ENCODE peak calls at places on chromosomes 3 and 15, in ten cellular contexts. A is H54, X is GM12892, L is stomach, C is sigmoid colon, F is tibial nerve, Q is heart left ventricle, V is ovary, G is spleen, I is A549. E is an unnamed sample.

GRCh38 chr3:33063651-33064051 is 33.3 kb downstream of the GLB1 start:
- DNase-seq in A (no peak), X (no peak), L (no peak), C (no peak), F (no peak), Q (no peak), V (no peak), G (no peak), I (no peak), E (no peak)

GRCh38 chr3:86991840-86992430 is 986 bp upstream of the VGLL3 start:
- DNase-seq in A (no peak), X (no peak), L (no peak), C (no peak), F (no peak), Q (no peak), V (no peak), G (no peak), I (peak), E (no peak)

GRCh38 chr3:111989061-111989678 is 9.6 kb upstream of the TAGLN3 start:
- DNase-seq in A (no peak), X (no peak), L (no peak), C (no peak), F (no peak), Q (no peak), V (no peak), G (no peak), I (peak), E (no peak)

GRCh38 chr3:50600141-50600753 is 11.3 kb downstream of the CISH start:
- DNase-seq in A (no peak), X (no peak), L (peak), C (no peak), F (no peak), Q (no peak), V (no peak), G (no peak), I (no peak), E (no peak)

GRCh38 chr15:99486371-99487336 is 79.1 kb upstream of the MEF2A start:
- DNase-seq in A (no peak), X (no peak), L (peak), C (peak), F (peak), Q (peak), V (peak), G (peak), I (peak), E (peak)

GRCh38 chr15:38843736-38844590 is 279.3 kb upstream of the RASGRP1 start:
- DNase-seq in A (peak), X (no peak), L (no peak), C (no peak), F (no peak), Q (no peak), V (no peak), G (no peak), I (no peak), E (no peak)

GRCh38 chr15:48642795-48643194 is 2.7 kb downstream of the FBN1 start:
- DNase-seq in A (no peak), X (no peak), L (no peak), C (no peak), F (no peak), Q (no peak), V (no peak), G (no peak), I (no peak), E (no peak)

GRCh38 chr15:49927462-49927861 is 191.6 kb downstream of the ATP8B4 start:
- DNase-seq in A (no peak), X (no peak), L (no peak), C (no peak), F (no peak), Q (no peak), V (no peak), G (no peak), I (no peak), E (no peak)

GRCh38 chr15:55829826-55830225 is 86.9 kb upstream of the PRTG start:
- DNase-seq in A (no peak), X (no peak), L (no peak), C (no peak), F (no peak), Q (no peak), V (no peak), G (no peak), I (no peak), E (no peak)

GRCh38 chr15:40392986-40393948 is 10.7 kb downstream of the KNSTRN start:
- DNase-seq in A (no peak), X (no peak), L (no peak), C (no peak), F (no peak), Q (no peak), V (no peak), G (no peak), I (no peak), E (no peak)

GRCh38 chr15:69064649-69065048 is 50.2 kb downstream of the NOX5 start:
- DNase-seq in A (no peak), X (no peak), L (no peak), C (peak), F (no peak), Q (no peak), V (no peak), G (no peak), I (no peak), E (no peak)

GRCh38 chr3:150806436-150806835 is 43.5 kb upstream of the SIAH2 start:
- DNase-seq in A (no peak), X (no peak), L (no peak), C (no peak), F (no peak), Q (no peak), V (no peak), G (no peak), I (no peak), E (no peak)

GRCh38 chr3:71576966-71577459 is 6.5 kb downstream of the FOXP1 start:
- DNase-seq in A (no peak), X (no peak), L (no peak), C (no peak), F (no peak), Q (no peak), V (no peak), G (no peak), I (no peak), E (no peak)

GRCh38 chr3:185630182-185630622 is 44.1 kb downstream of the SENP2 start:
- DNase-seq in A (no peak), X (no peak), L (peak), C (no peak), F (peak), Q (no peak), V (peak), G (no peak), I (peak), E (peak)

GRCh38 chr3:10817506-10817905 is 1.5 kb downstream of the SLC6A11 start:
- DNase-seq in A (no peak), X (no peak), L (no peak), C (no peak), F (no peak), Q (no peak), V (no peak), G (no peak), I (no peak), E (no peak)

GRCh38 chr3:48018841-48019240 is 2.6 kb upstream of the MAP4 start:
- DNase-seq in A (no peak), X (no peak), L (no peak), C (no peak), F (no peak), Q (no peak), V (no peak), G (no peak), I (peak), E (no peak)

GRCh38 chr3:171574556-171575240 is 114.5 kb upstream of the TNIK start:
- DNase-seq in A (no peak), X (no peak), L (no peak), C (no peak), F (no peak), Q (no peak), V (no peak), G (no peak), I (no peak), E (no peak)

GRCh38 chr3:10185804-10186762 is 21.4 kb downstream of the IRAK2 start:
- DNase-seq in A (no peak), X (no peak), L (no peak), C (no peak), F (no peak), Q (no peak), V (no peak), G (no peak), I (no peak), E (no peak)

GRCh38 chr3:196655496-196655895 is 16.0 kb downstream of the NRROS start:
- DNase-seq in A (no peak), X (no peak), L (no peak), C (no peak), F (no peak), Q (no peak), V (no peak), G (no peak), I (no peak), E (no peak)

GRCh38 chr3:124951511-124952390 is 17.2 kb upstream of the MUC13 start:
- DNase-seq in A (no peak), X (no peak), L (no peak), C (no peak), F (no peak), Q (no peak), V (no peak), G (no peak), I (no peak), E (no peak)

GRCh38 chr15:88479169-88479568 is 11.7 kb downstream of the MRPS11 start:
- DNase-seq in A (no peak), X (no peak), L (no peak), C (no peak), F (no peak), Q (no peak), V (no peak), G (no peak), I (peak), E (no peak)

GRCh38 chr3:138009476-138010272 is at the start of gene CLDN18:
- DNase-seq in A (no peak), X (no peak), L (peak), C (no peak), F (no peak), Q (no peak), V (no peak), G (no peak), I (no peak), E (no peak)

GRCh38 chr3:56633201-56633600 is 49.9 kb downstream of the TASOR start:
- DNase-seq in A (no peak), X (no peak), L (no peak), C (no peak), F (no peak), Q (no peak), V (no peak), G (no peak), I (no peak), E (no peak)

GRCh38 chr3:26522919-26523318 is 99.7 kb upstream of the LRRC3B start:
- DNase-seq in A (no peak), X (no peak), L (no peak), C (no peak), F (no peak), Q (no peak), V (no peak), G (no peak), I (no peak), E (no peak)

GRCh38 chr15:39270976-39271375 is 309.9 kb upstream of the THBS1 start:
- DNase-seq in A (peak), X (no peak), L (no peak), C (no peak), F (no peak), Q (no peak), V (no peak), G (no peak), I (peak), E (no peak)

GRCh38 chr3:187456268-187456667 is 88.1 kb downstream of the RTP4 start:
- DNase-seq in A (no peak), X (no peak), L (peak), C (peak), F (peak), Q (no peak), V (peak), G (no peak), I (no peak), E (no peak)

GRCh38 chr3:128217702-128218475 is 64.6 kb downstream of the EEFSEC start:
- DNase-seq in A (no peak), X (no peak), L (no peak), C (no peak), F (no peak), Q (no peak), V (no peak), G (no peak), I (no peak), E (no peak)

GRCh38 chr3:151501905-151502615 is 41.2 kb upstream of the IGSF10 start:
- DNase-seq in A (no peak), X (no peak), L (no peak), C (no peak), F (no peak), Q (no peak), V (no peak), G (no peak), I (no peak), E (no peak)

GRCh38 chr3:63625161-63625560 is 27.3 kb upstream of the SNTN start:
- DNase-seq in A (no peak), X (no peak), L (no peak), C (no peak), F (no peak), Q (no peak), V (no peak), G (no peak), I (no peak), E (no peak)

GRCh38 chr3:116432795-116433194 is 12.5 kb downstream of the LSAMP start:
- DNase-seq in A (no peak), X (no peak), L (no peak), C (no peak), F (no peak), Q (no peak), V (no peak), G (no peak), I (no peak), E (no peak)

GRCh38 chr3:110243081-110243480 is 828.5 kb upstream of the NECTIN3 start:
- DNase-seq in A (no peak), X (no peak), L (no peak), C (no peak), F (no peak), Q (no peak), V (no peak), G (no peak), I (no peak), E (no peak)

GRCh38 chr3:161366067-161366466 is 5.2 kb downstream of the SPTSSB start:
- DNase-seq in A (no peak), X (no peak), L (no peak), C (no peak), F (no peak), Q (no peak), V (no peak), G (no peak), I (no peak), E (no peak)

GRCh38 chr3:25390605-25391004 is 37.5 kb upstream of the RARB start:
- DNase-seq in A (no peak), X (no peak), L (no peak), C (no peak), F (no peak), Q (no peak), V (no peak), G (no peak), I (no peak), E (no peak)

GRCh38 chr15:83053151-83053550 is 13.9 kb downstream of the BTBD1 start:
- DNase-seq in A (peak), X (no peak), L (no peak), C (no peak), F (no peak), Q (no peak), V (no peak), G (no peak), I (peak), E (no peak)

GRCh38 chr3:197541756-197542539 is 13.8 kb downstream of the BDH1 start:
- DNase-seq in A (peak), X (no peak), L (no peak), C (peak), F (no peak), Q (no peak), V (peak), G (no peak), I (no peak), E (peak)

GRCh38 chr3:55801676-55802075 is 314.6 kb upstream of the WNT5A start:
- DNase-seq in A (no peak), X (no peak), L (no peak), C (no peak), F (no peak), Q (no peak), V (no peak), G (no peak), I (no peak), E (no peak)

GRCh38 chr3:7270731-7271130 is 409.8 kb downstream of the GRM7 start:
- DNase-seq in A (no peak), X (no peak), L (no peak), C (no peak), F (no peak), Q (no peak), V (no peak), G (no peak), I (no peak), E (no peak)

GRCh38 chr15:91948001-91948608 is 94.6 kb downstream of the SLCO3A1 start:
- DNase-seq in A (peak), X (no peak), L (peak), C (no peak), F (no peak), Q (no peak), V (no peak), G (no peak), I (peak), E (no peak)

GRCh38 chr15:63597821-63598220 is 634 bp downstream of the FBXL22 start:
- DNase-seq in A (no peak), X (no peak), L (no peak), C (no peak), F (no peak), Q (no peak), V (peak), G (no peak), I (no peak), E (no peak)

GRCh38 chr3:105868450-105868744 is 415 bp downstream of the CBLB start:
- DNase-seq in A (peak), X (peak), L (peak), C (peak), F (peak), Q (peak), V (peak), G (peak), I (peak), E (peak)

GRCh38 chr3:105869531-105869833 is 670 bp upstream of the CBLB start:
- DNase-seq in A (no peak), X (no peak), L (no peak), C (no peak), F (no peak), Q (no peak), V (no peak), G (no peak), I (no peak), E (no peak)

GRCh38 chr3:105869982-105870381 is 1.2 kb upstream of the CBLB start:
- DNase-seq in A (no peak), X (no peak), L (no peak), C (no peak), F (no peak), Q (no peak), V (no peak), G (no peak), I (no peak), E (no peak)

GRCh38 chr3:105867690-105868449 is 942 bp downstream of the CBLB start:
- DNase-seq in A (no peak), X (no peak), L (no peak), C (no peak), F (no peak), Q (no peak), V (no peak), G (no peak), I (no peak), E (no peak)

DNA sequence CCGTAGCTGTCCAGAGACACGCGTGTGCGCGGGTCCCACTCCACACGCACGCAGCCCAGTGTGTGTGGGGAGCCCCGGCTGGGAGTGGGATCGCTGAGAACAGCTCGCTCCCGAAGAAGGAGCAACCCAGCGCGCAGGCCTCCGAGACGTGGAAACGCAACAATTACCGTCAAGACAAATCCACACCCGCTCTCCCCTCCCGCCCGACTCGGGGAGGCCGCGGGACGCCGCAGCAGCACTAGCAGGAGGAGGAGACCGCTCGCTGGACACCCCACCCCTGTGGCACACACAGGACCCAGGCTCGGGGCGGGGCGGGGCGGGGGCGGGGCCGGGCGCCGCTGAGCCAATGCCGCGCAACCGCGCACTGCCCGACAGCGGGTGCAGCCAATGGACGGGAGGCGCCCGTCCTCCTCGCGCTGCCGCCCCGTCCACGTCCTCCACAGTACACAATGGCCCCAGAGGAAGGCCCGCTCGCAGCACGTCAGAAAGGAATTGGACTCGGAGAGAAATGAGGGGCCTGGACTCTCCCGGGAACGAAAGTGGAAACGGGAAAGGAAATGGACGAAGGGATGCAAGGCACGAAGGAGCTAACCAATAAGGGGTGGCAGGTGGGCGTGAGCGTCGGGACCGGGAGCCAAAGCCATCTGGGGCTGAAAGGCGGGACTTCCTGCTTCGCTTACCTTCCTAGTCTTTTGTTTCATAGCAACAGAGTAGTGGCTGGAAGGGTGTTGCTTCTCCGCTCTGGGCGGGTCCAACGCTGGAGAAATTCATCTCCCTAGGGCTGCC is at the start of gene CBLB:
- DNase-seq in A (peak), X (peak), L (peak), C (peak), F (peak), Q (peak), V (peak), G (peak), I (peak), E (peak)
- TF ChIP-seq POLR2A in A (peak), X (peak), L (no peak), C (peak), F (peak), Q (peak), V (peak), G (peak), I (peak), E (peak)

GRCh38 chr15:59616390-59616789 is 4.8 kb downstream of the GCNT3 start:
- DNase-seq in A (no peak), X (no peak), L (no peak), C (no peak), F (no peak), Q (no peak), V (no peak), G (no peak), I (peak), E (no peak)
- TF ChIP-seq POLR2A in A (no peak), X (no peak), L (no peak), C (no peak), F (no peak), Q (no peak), V (no peak), G (no peak), I (no peak), E (no peak)

DNA sequence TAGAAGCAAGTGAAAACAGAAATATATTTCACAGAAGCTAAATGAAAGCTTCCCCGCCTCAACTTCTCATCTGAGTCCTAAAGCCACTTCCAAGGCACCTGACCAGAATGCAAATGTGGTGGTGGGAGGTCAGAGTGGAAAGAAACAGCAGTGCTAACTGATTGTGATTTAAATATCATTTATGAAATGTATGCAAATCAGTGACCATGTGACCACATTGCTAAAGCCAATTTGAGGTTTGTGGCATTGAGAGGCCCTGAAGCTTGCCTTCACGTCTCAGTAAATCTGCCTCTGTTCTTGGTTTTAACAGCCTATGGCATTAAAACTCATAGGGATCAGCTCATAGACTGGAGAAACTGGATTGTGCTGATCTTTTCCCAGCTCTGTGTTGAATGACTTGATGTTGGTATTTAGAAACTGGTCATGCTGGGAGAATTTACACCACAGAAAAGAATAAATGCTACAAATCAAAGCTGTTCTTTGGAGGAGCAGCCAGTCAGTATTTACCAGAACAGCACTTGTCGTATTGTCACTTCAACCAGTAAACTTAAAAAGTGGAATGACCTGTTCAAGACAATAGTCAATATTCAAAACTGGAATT is 481.4 kb upstream of the ALCAM start:
- DNase-seq in A (no peak), X (no peak), L (no peak), C (no peak), F (no peak), Q (no peak), V (no peak), G (no peak), I (no peak), E (no peak)
- TF ChIP-seq POLR2A in A (no peak), X (no peak), L (no peak), C (no peak), F (no peak), Q (no peak), V (no peak), G (no peak), I (no peak), E (no peak)

GRCh38 chr15:67064607-67065530 is 533 bp upstream of the SMAD3 start:
- DNase-seq in A (no peak), X (no peak), L (peak), C (peak), F (peak), Q (peak), V (no peak), G (peak), I (peak), E (no peak)
- TF ChIP-seq POLR2A in A (no peak), X (no peak), L (no peak), C (no peak), F (no peak), Q (no peak), V (no peak), G (no peak), I (no peak), E (no peak)

GRCh38 chr15:79310985-79311900 is at the start of gene TMED3:
- DNase-seq in A (peak), X (peak), L (peak), C (peak), F (no peak), Q (peak), V (peak), G (peak), I (peak), E (peak)
- TF ChIP-seq POLR2A in A (peak), X (peak), L (no peak), C (no peak), F (no peak), Q (no peak), V (no peak), G (no peak), I (peak), E (no peak)

GRCh38 chr3:194951931-194952572 is 266.4 kb downstream of the FAM43A start:
- DNase-seq in A (no peak), X (no peak), L (no peak), C (peak), F (no peak), Q (no peak), V (no peak), G (no peak), I (no peak), E (no peak)
- TF ChIP-seq POLR2A in A (no peak), X (no peak), L (no peak), C (no peak), F (no peak), Q (no peak), V (no peak), G (no peak), I (no peak), E (no peak)

E was measured in right lobe of liver.